ENCODE peak calls at places on chromosomes 2 and 18, in five cellular contexts. P is stimulated activated CD4-positive, alpha-beta T cell treated with anti-CD3 and anti-CD28 coated beads, Interleukin-4, amount 100 ng/mL, for 4 hours; L is colonic mucosa; A is AG09309; X is iPS-NIHi11. E is an unnamed sample.

GRCh38 chr2:23430263-23430662 is 45.3 kb downstream of the KLHL29 start:
- DNase-seq in L (no peak), A (no peak), X (no peak), P (no peak), E (no peak)

GRCh38 chr2:112866128-112866835 is 29.7 kb upstream of the IL1B start:
- DNase-seq in L (peak; percentile 41), P (no peak), A (no peak), X (no peak), E (peak; percentile 14)

GRCh38 chr18:77103991-77104521 is 28.5 kb downstream of the MBP start:
- DNase-seq in X (no peak), A (no peak), L (no peak), P (no peak), E (no peak)

GRCh38 chr2:67790622-67791021 is 272.2 kb downstream of the C1D start:
- DNase-seq in P (no peak), L (no peak), A (peak; percentile 71), X (no peak), E (no peak)

GRCh38 chr18:48398074-48398473 is 11.1 kb downstream of the ZBTB7C start:
- DNase-seq in X (no peak), L (no peak), A (no peak), P (no peak), E (no peak)

GRCh38 chr18:44859263-44859662 is 178.6 kb downstream of the SETBP1 start:
- DNase-seq in L (no peak), A (no peak), P (no peak), X (no peak), E (no peak)

GRCh38 chr18:23087352-23087751 is 47.9 kb upstream of the CABLES1 start:
- DNase-seq in P (no peak), X (no peak), L (no peak), A (no peak), E (no peak)

GRCh38 chr2:46909771-46910419 is 5.7 kb downstream of the MCFD2 start:
- DNase-seq in A (no peak), L (peak; percentile 47), P (no peak), X (peak; percentile 44), E (no peak)

GRCh38 chr2:95307036-95307435 is 9.9 kb downstream of the KCNIP3 start:
- DNase-seq in A (no peak), L (no peak), X (no peak), P (no peak), E (no peak)

GRCh38 chr2:231533086-231533776 is 3.0 kb upstream of the NMUR1 start:
- DNase-seq in X (no peak), P (no peak), A (no peak), L (no peak), E (no peak)

GRCh38 chr2:37201766-37202165 is 5.5 kb downstream of the CEBPZOS start:
- DNase-seq in P (no peak), A (no peak), L (no peak), X (no peak), E (no peak)

GRCh38 chr18:49869354-49869753 is 56.0 kb upstream of the ACAA2 start:
- DNase-seq in A (no peak), P (no peak), L (no peak), X (no peak), E (no peak)